ENCODE peak calls at places on chromosomes 12 and 14, in ten cellular contexts. S, D, Q, V, I, N, M, W, R and L are unnamed samples.

GRCh38 chr14:62914873-62915272 is 130.4 kb downstream of the KCNH5 start:
- DNase-seq in Q (no peak), S (no peak), D (no peak), V (no peak), R (no peak), I (no peak), W (no peak), M (no peak), N (no peak), L (no peak)

GRCh38 chr14:42185718-42186117 is 579.0 kb downstream of the LRFN5 start:
- DNase-seq in V (no peak), I (no peak), R (no peak), D (no peak), N (no peak), W (no peak), M (no peak), Q (no peak), S (no peak), L (no peak)

GRCh38 chr14:96888593-96888992 is 91.4 kb downstream of the VRK1 start:
- DNase-seq in D (no peak), N (no peak), R (no peak), Q (no peak), V (no peak), I (no peak), S (no peak), W (no peak), M (no peak), L (no peak)

GRCh38 chr12:65952737-65953209 is 128.5 kb downstream of the HMGA2 start:
- DNase-seq in V (no peak), Q (no peak), R (no peak), M (no peak), I (peak; percentile 75), W (no peak), S (no peak), N (peak; percentile 16), D (no peak), L (no peak)

GRCh38 chr12:50764861-50765324 is 992 bp downstream of the ATF1 start:
- DNase-seq in W (no peak), N (peak; percentile 39), I (peak; percentile 59), M (no peak), D (no peak), S (no peak), R (peak; percentile 19), V (peak; percentile 61), Q (no peak), L (peak; percentile 14)

GRCh38 chr12:89067436-89067835 is 284.9 kb downstream of the DUSP6 start:
- DNase-seq in S (no peak), I (peak; percentile 94), R (no peak), Q (peak; percentile 68), W (no peak), D (no peak), N (no peak), V (no peak), M (no peak), L (no peak)

GRCh38 chr12:95083938-95084337 is 10.5 kb upstream of the NR2C1 start:
- DNase-seq in I (peak; percentile 93), S (no peak), D (no peak), N (no peak), W (no peak), V (no peak), R (peak; percentile 60), M (no peak), Q (no peak), L (no peak)

GRCh38 chr12:87365423-87365822 is 663.8 kb downstream of the C12orf50 start:
- DNase-seq in V (no peak), Q (no peak), R (no peak), D (no peak), W (no peak), N (no peak), I (no peak), S (no peak), M (no peak), L (no peak)

GRCh38 chr12:109018276-109018675 is 2.6 kb downstream of the SVOP start:
- DNase-seq in I (no peak), N (no peak), M (no peak), S (no peak), V (no peak), Q (no peak), D (no peak), R (no peak), W (no peak), L (no peak)

GRCh38 chr12:13203028-13203922 is 6.7 kb downstream of the EMP1 start:
- DNase-seq in M (no peak), W (peak; percentile 64), N (peak; percentile 41), I (peak; percentile 65), R (peak; percentile 65), Q (no peak), V (no peak), S (peak; percentile 63), D (no peak), L (no peak)

GRCh38 chr12:126663304-126664094 is 1598.3 kb downstream of the AACS start:
- DNase-seq in S (no peak), V (no peak), N (no peak), R (no peak), W (no peak), Q (no peak), D (no peak), I (peak; percentile 7), M (no peak), L (no peak)

GRCh38 chr12:108856170-108856427 is 1.3 kb downstream of the SSH1 start:
- DNase-seq in S (no peak), W (no peak), Q (no peak), N (no peak), R (no peak), D (no peak), M (no peak), V (no peak), I (no peak), L (no peak)

GRCh38 chr12:30990316-30990715 is 63.8 kb downstream of the TSPAN11 start:
- DNase-seq in S (no peak), D (no peak), R (no peak), W (no peak), M (no peak), N (no peak), Q (no peak), V (no peak), I (no peak), L (no peak)

GRCh38 chr12:5487971-5488955 is 56.4 kb downstream of the NTF3 start:
- DNase-seq in R (no peak), Q (no peak), S (no peak), W (no peak), I (peak; percentile 87), V (no peak), M (no peak), D (no peak), N (no peak), L (no peak)

GRCh38 chr12:6787309-6787708 is 2.0 kb upstream of the CD4 start:
- DNase-seq in W (no peak), M (no peak), R (no peak), S (no peak), V (no peak), D (no peak), I (no peak), Q (no peak), N (no peak), L (no peak)

DNA sequence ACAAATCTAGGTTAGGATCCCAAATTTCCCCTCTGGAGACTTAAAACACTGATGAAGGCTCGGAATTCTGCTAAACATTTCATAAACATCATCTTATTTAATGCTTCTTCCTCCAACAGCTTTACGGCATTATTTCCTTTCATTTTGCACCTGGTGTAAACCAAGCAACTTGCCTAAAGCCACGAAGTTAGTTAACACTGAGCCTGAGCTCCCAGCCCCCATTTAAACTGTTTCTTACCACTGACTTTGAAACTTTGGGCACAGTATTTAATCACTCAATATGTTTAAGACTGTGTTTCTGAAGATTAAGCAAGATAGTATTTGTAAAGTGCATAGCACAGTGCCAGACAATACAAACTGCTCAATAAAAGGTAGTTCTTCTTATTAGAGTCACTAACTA is 4.2 kb downstream of the EGLN3 start:
- DNase-seq in Q (no peak), D (no peak), W (no peak), I (no peak), S (no peak), M (no peak), N (no peak), R (no peak), V (no peak), L (no peak)
- H3K4me3 ChIP-seq in Q (no peak overlapping the region), D (peak overlapping the region; percentile 53), W (peak overlapping the region; percentile 4), I (no peak overlapping the region), S (peak overlapping the region; percentile 21), M (peak overlapping the region; percentile 32), N (no peak overlapping the region), R (no peak overlapping the region), V (no peak overlapping the region), L (no peak overlapping the region)

DNA sequence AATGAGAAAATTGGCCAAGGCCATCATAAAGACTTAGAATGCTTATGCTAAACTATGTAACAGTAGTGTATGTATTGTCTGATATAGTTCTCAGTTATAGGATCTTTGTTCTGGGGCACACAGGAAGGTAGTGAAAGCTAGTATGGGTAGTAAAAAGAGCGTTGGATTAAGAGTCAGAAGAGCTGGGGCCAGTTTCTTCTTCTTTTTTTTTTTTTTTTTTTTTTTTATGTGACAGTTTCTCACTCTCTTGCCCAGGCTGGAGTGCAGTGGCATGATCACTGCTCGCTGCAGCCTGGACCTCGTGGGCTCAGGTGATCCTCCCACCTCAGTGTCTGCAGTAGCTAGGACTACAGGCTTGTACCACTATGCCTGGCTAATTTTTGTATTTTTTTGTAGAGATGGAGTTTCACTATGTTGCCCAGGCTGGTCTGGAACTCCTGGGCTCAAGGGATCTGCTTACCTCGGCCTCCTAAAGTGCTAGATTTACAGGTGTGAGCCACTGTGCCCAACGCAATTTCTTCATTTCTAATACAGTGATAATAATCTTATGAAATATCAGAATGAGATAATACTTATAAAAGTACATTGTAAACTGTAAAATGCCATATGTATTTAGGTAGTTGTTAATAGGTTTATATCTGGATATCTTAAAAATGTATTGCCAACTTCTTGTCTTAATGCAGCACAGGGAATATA is 7.4 kb downstream of the MDM2 start:
- DNase-seq in W (no peak), Q (no peak), N (no peak), I (no peak), M (no peak), V (no peak), D (no peak), S (no peak), R (no peak), L (no peak)
- H3K4me3 ChIP-seq in W (no peak overlapping the region), Q (no peak overlapping the region), N (no peak overlapping the region), I (peak overlapping the region; percentile 9), M (no peak overlapping the region), V (peak overlapping the region; percentile 5), D (no peak overlapping the region), S (no peak overlapping the region), R (no peak overlapping the region), L (no peak overlapping the region)

DNA sequence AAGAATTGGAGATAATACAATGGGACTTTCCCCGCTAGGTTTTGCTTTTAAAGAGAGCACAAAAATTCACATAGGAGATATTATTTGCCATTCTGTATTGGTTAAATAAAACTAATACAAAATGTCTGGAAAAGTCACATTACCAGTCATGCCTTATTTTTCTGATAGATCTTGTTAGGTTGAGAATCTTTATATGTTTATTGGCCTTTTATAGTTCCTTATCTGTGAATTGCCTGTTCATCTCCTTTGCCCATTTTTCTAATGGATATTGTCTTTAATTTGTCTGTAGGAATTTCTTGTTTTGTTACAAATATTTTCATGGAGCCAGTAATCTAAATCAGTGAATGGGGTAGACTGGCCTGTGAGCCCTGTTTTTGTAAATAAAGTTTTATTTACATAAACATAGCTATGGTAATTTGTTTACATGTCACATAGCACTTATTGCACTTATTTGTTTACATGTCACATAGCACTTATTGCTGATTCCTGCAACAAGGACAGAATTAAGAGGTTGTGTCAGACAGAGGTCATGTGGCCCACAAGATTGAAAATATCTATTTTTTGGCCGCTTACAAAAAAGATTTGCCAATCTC is 65.0 kb downstream of the ATF7IP start:
- DNase-seq in N (no peak), M (no peak), W (no peak), Q (no peak), D (no peak), S (no peak), I (no peak), R (no peak), V (no peak), L (no peak)
- H3K4me3 ChIP-seq in N (no peak overlapping the region), M (no peak overlapping the region), W (no peak overlapping the region), Q (no peak overlapping the region), D (no peak overlapping the region), S (no peak overlapping the region), I (no peak overlapping the region), R (no peak overlapping the region), V (peak overlapping the region; percentile 29), L (no peak overlapping the region)

GRCh38 chr12:26227376-26227775 is 32.0 kb downstream of the SSPN start:
- DNase-seq in S (no peak), V (no peak), D (no peak), M (no peak), I (no peak), W (no peak), R (no peak), N (no peak), Q (no peak), L (no peak)
- H3K4me3 ChIP-seq in S (peak overlapping the region; percentile 53), V (no peak overlapping the region), D (peak overlapping the region; percentile 77), M (no peak overlapping the region), I (no peak overlapping the region), W (no peak overlapping the region), R (peak overlapping the region; percentile 23), N (peak overlapping the region; percentile 34), Q (peak overlapping the region; percentile 52), L (no peak overlapping the region)